ENCODE peak calls at places on chromosome 5, in ten cellular contexts. One of them, this sample, is unnamed.
A peak's percentile ranks its signal among the peaks of the same experiment; 100 is the strongest.

GRCh38 chr5:158382473-158382872 is 523.5 kb upstream of the CLINT1 start:
- DNase-seq in hippocampal formation: no peak
- DNase-seq in AG04450: peak; percentile 88
- DNase-seq in activated naive CD4-positive, alpha-beta T cell treated with anti-CD3 and anti-CD28 coated beads, Interleukin-2, amount 10 ng/mL, durations not matched to agents 7 days and 5 days: no peak
- DNase-seq in SW480: peak; percentile 88
- DNase-seq in T-cell: no peak
- DNase-seq in H9: peak; percentile 42
- DNase-seq in tibial artery: peak; percentile 81
- DNase-seq in T-helper 17 cell: no peak
- DNase-seq in HCEC 1CT: peak; percentile 96
- DNase-seq in this sample: peak; percentile 15

GRCh38 chr5:109155625-109156024 is 254.1 kb downstream of the PJA2 start:
- DNase-seq in SW480: no peak
- DNase-seq in HCEC 1CT: no peak
- DNase-seq in T-cell: no peak
- DNase-seq in H9: no peak
- DNase-seq in AG04450: no peak
- DNase-seq in tibial artery: no peak
- DNase-seq in T-helper 17 cell: no peak
- DNase-seq in hippocampal formation: no peak
- DNase-seq in activated naive CD4-positive, alpha-beta T cell treated with anti-CD3 and anti-CD28 coated beads, Interleukin-2, amount 10 ng/mL, durations not matched to agents 7 days and 5 days: no peak
- DNase-seq in this sample: no peak

GRCh38 chr5:77011498-77011897 is 18.7 kb upstream of the AGGF1 start:
- DNase-seq in SW480: no peak
- DNase-seq in HCEC 1CT: no peak
- DNase-seq in T-helper 17 cell: no peak
- DNase-seq in T-cell: no peak
- DNase-seq in tibial artery: no peak
- DNase-seq in activated naive CD4-positive, alpha-beta T cell treated with anti-CD3 and anti-CD28 coated beads, Interleukin-2, amount 10 ng/mL, durations not matched to agents 7 days and 5 days: no peak
- DNase-seq in H9: peak; percentile 49
- DNase-seq in hippocampal formation: no peak
- DNase-seq in AG04450: no peak
- DNase-seq in this sample: no peak

GRCh38 chr5:149285153-149285552 is 13.5 kb downstream of the AFAP1L1 start:
- DNase-seq in T-helper 17 cell: no peak
- DNase-seq in H9: no peak
- DNase-seq in hippocampal formation: no peak
- DNase-seq in HCEC 1CT: no peak
- DNase-seq in AG04450: no peak
- DNase-seq in T-cell: no peak
- DNase-seq in activated naive CD4-positive, alpha-beta T cell treated with anti-CD3 and anti-CD28 coated beads, Interleukin-2, amount 10 ng/mL, durations not matched to agents 7 days and 5 days: no peak
- DNase-seq in tibial artery: no peak
- DNase-seq in SW480: no peak
- DNase-seq in this sample: no peak

GRCh38 chr5:81783401-81783800 is 32.5 kb upstream of the SSBP2 start:
- DNase-seq in T-cell: no peak
- DNase-seq in tibial artery: no peak
- DNase-seq in T-helper 17 cell: no peak
- DNase-seq in H9: no peak
- DNase-seq in HCEC 1CT: no peak
- DNase-seq in SW480: no peak
- DNase-seq in hippocampal formation: no peak
- DNase-seq in activated naive CD4-positive, alpha-beta T cell treated with anti-CD3 and anti-CD28 coated beads, Interleukin-2, amount 10 ng/mL, durations not matched to agents 7 days and 5 days: no peak
- DNase-seq in AG04450: no peak
- DNase-seq in this sample: no peak

GRCh38 chr5:169591636-169592035 is 8.1 kb downstream of the SPDL1 start:
- DNase-seq in T-cell: no peak
- DNase-seq in H9: no peak
- DNase-seq in HCEC 1CT: no peak
- DNase-seq in activated naive CD4-positive, alpha-beta T cell treated with anti-CD3 and anti-CD28 coated beads, Interleukin-2, amount 10 ng/mL, durations not matched to agents 7 days and 5 days: no peak
- DNase-seq in AG04450: peak; percentile 46
- DNase-seq in SW480: no peak
- DNase-seq in T-helper 17 cell: no peak
- DNase-seq in tibial artery: no peak
- DNase-seq in hippocampal formation: no peak
- DNase-seq in this sample: no peak

GRCh38 chr5:42572313-42572712 is 149.1 kb downstream of the GHR start:
- DNase-seq in AG04450: no peak
- DNase-seq in SW480: no peak
- DNase-seq in HCEC 1CT: no peak
- DNase-seq in tibial artery: no peak
- DNase-seq in H9: no peak
- DNase-seq in activated naive CD4-positive, alpha-beta T cell treated with anti-CD3 and anti-CD28 coated beads, Interleukin-2, amount 10 ng/mL, durations not matched to agents 7 days and 5 days: no peak
- DNase-seq in T-cell: no peak
- DNase-seq in T-helper 17 cell: no peak
- DNase-seq in hippocampal formation: no peak
- DNase-seq in this sample: no peak

GRCh38 chr5:34626036-34626435 is 30.1 kb upstream of the RAI14 start:
- DNase-seq in H9: no peak
- DNase-seq in hippocampal formation: no peak
- DNase-seq in HCEC 1CT: peak; percentile 90
- DNase-seq in T-cell: no peak
- DNase-seq in SW480: peak; percentile 11
- DNase-seq in tibial artery: no peak
- DNase-seq in AG04450: peak; percentile 38
- DNase-seq in T-helper 17 cell: no peak
- DNase-seq in activated naive CD4-positive, alpha-beta T cell treated with anti-CD3 and anti-CD28 coated beads, Interleukin-2, amount 10 ng/mL, durations not matched to agents 7 days and 5 days: no peak
- DNase-seq in this sample: no peak

GRCh38 chr5:109105631-109106267 is 304.0 kb downstream of the PJA2 start:
- DNase-seq in activated naive CD4-positive, alpha-beta T cell treated with anti-CD3 and anti-CD28 coated beads, Interleukin-2, amount 10 ng/mL, durations not matched to agents 7 days and 5 days: no peak
- DNase-seq in T-cell: no peak
- DNase-seq in T-helper 17 cell: no peak
- DNase-seq in AG04450: peak; percentile 41
- DNase-seq in HCEC 1CT: peak; percentile 94
- DNase-seq in tibial artery: no peak
- DNase-seq in hippocampal formation: no peak
- DNase-seq in SW480: no peak
- DNase-seq in H9: no peak
- DNase-seq in this sample: no peak

GRCh38 chr5:54520438-54520846 is 2.9 kb downstream of the SNX18 start:
- DNase-seq in H9: no peak
- DNase-seq in HCEC 1CT: peak; percentile 55
- DNase-seq in hippocampal formation: peak; percentile 18
- DNase-seq in SW480: no peak
- DNase-seq in tibial artery: peak; percentile 72
- DNase-seq in AG04450: no peak
- DNase-seq in T-helper 17 cell: no peak
- DNase-seq in T-cell: no peak
- DNase-seq in activated naive CD4-positive, alpha-beta T cell treated with anti-CD3 and anti-CD28 coated beads, Interleukin-2, amount 10 ng/mL, durations not matched to agents 7 days and 5 days: no peak
- DNase-seq in this sample: no peak

GRCh38 chr5:158783382-158783781 is 316.3 kb downstream of the EBF1 start:
- DNase-seq in hippocampal formation: no peak
- DNase-seq in HCEC 1CT: no peak
- DNase-seq in tibial artery: no peak
- DNase-seq in AG04450: no peak
- DNase-seq in T-helper 17 cell: no peak
- DNase-seq in T-cell: no peak
- DNase-seq in H9: no peak
- DNase-seq in SW480: no peak
- DNase-seq in activated naive CD4-positive, alpha-beta T cell treated with anti-CD3 and anti-CD28 coated beads, Interleukin-2, amount 10 ng/mL, durations not matched to agents 7 days and 5 days: no peak
- DNase-seq in this sample: no peak

GRCh38 chr5:10527281-10527950 is 36.5 kb upstream of the ANKRD33B start:
- DNase-seq in T-cell: no peak
- DNase-seq in AG04450: no peak
- DNase-seq in SW480: no peak
- DNase-seq in activated naive CD4-positive, alpha-beta T cell treated with anti-CD3 and anti-CD28 coated beads, Interleukin-2, amount 10 ng/mL, durations not matched to agents 7 days and 5 days: no peak
- DNase-seq in hippocampal formation: no peak
- DNase-seq in H9: no peak
- DNase-seq in T-helper 17 cell: no peak
- DNase-seq in tibial artery: peak; percentile 15
- DNase-seq in HCEC 1CT: no peak
- DNase-seq in this sample: no peak

GRCh38 chr5:34791761-34792244 is 47.2 kb upstream of the TTC23L start:
- DNase-seq in SW480: no peak
- DNase-seq in hippocampal formation: no peak
- DNase-seq in T-cell: no peak
- DNase-seq in tibial artery: no peak
- DNase-seq in HCEC 1CT: no peak
- DNase-seq in T-helper 17 cell: no peak
- DNase-seq in AG04450: no peak
- DNase-seq in activated naive CD4-positive, alpha-beta T cell treated with anti-CD3 and anti-CD28 coated beads, Interleukin-2, amount 10 ng/mL, durations not matched to agents 7 days and 5 days: no peak
- DNase-seq in H9: no peak
- DNase-seq in this sample: no peak

GRCh38 chr5:38515648-38516047 is 40.8 kb downstream of the LIFR start:
- DNase-seq in T-cell: no peak
- DNase-seq in H9: no peak
- DNase-seq in activated naive CD4-positive, alpha-beta T cell treated with anti-CD3 and anti-CD28 coated beads, Interleukin-2, amount 10 ng/mL, durations not matched to agents 7 days and 5 days: no peak
- DNase-seq in AG04450: no peak
- DNase-seq in tibial artery: no peak
- DNase-seq in hippocampal formation: no peak
- DNase-seq in HCEC 1CT: peak; percentile 55
- DNase-seq in T-helper 17 cell: no peak
- DNase-seq in SW480: peak; percentile 22
- DNase-seq in this sample: no peak

GRCh38 chr5:73663860-73664240 is 37.9 kb downstream of the ARHGEF28 start:
- DNase-seq in SW480: no peak
- DNase-seq in T-cell: no peak
- DNase-seq in activated naive CD4-positive, alpha-beta T cell treated with anti-CD3 and anti-CD28 coated beads, Interleukin-2, amount 10 ng/mL, durations not matched to agents 7 days and 5 days: no peak
- DNase-seq in AG04450: no peak
- DNase-seq in T-helper 17 cell: no peak
- DNase-seq in HCEC 1CT: no peak
- DNase-seq in H9: no peak
- DNase-seq in tibial artery: no peak
- DNase-seq in hippocampal formation: no peak
- DNase-seq in this sample: no peak

This sample was measured in occipital lobe.